ENCODE peak calls at places on chromosomes 12 and 14, in eight cellular contexts. Y, H, Z, K, S, J, B and E are unnamed samples.
A peak's percentile ranks its signal among the peaks of the same experiment; 100 is the strongest.

GRCh38 chr12:30779578-30779977 is 24.8 kb upstream of the CAPRIN2 start:
- DNase-seq in Y (no peak), H (no peak), Z (no peak), K (no peak), S (no peak), J (no peak), B (no peak), E (no peak)

GRCh38 chr12:71594214-71594948 is 69.3 kb downstream of the ZFC3H1 start:
- DNase-seq in Y (no peak), H (no peak), Z (no peak), K (no peak), S (no peak), J (peak; percentile 51), B (peak; percentile 10), E (no peak)

GRCh38 chr12:47885012-47885501 is 19.7 kb downstream of the VDR start:
- DNase-seq in Y (no peak), H (no peak), Z (no peak), K (no peak), S (no peak), J (no peak), B (no peak), E (peak; percentile 18)

GRCh38 chr12:116280590-116281290 is 3.2 kb upstream of the MED13L start:
- DNase-seq in Y (no peak), H (no peak), Z (no peak), K (no peak), S (no peak), J (no peak), B (no peak), E (no peak)

GRCh38 chr12:99004799-99005474 is 359.8 kb downstream of the APAF1 start:
- DNase-seq in Y (no peak), H (no peak), Z (no peak), K (no peak), S (no peak), J (no peak), B (no peak), E (no peak)

GRCh38 chr14:70879448-70879847 is 27.8 kb upstream of the PCNX1 start:
- DNase-seq in Y (no peak), H (no peak), Z (no peak), K (no peak), S (no peak), J (no peak), B (no peak), E (no peak)

GRCh38 chr14:51933191-51933590 is 56.2 kb upstream of the RTRAF start:
- DNase-seq in Y (no peak), H (no peak), Z (no peak), K (no peak), S (no peak), J (no peak), B (no peak), E (no peak)

GRCh38 chr14:21090194-21090939 is 8.1 kb downstream of the ZNF219 start:
- DNase-seq in Y (no peak), H (peak; percentile 77), Z (no peak), K (peak; percentile 82), S (no peak), J (no peak), B (no peak), E (peak; percentile 67)

GRCh38 chr14:95291859-95292542 is 27.7 kb downstream of the CLMN start:
- DNase-seq in Y (peak; percentile 82), H (peak; percentile 68), Z (no peak), K (peak; percentile 86), S (no peak), J (peak; percentile 12), B (peak; percentile 21), E (peak; percentile 70)

GRCh38 chr14:99731536-99732435 is 47.7 kb downstream of the CYP46A1 start:
- DNase-seq in Y (peak; percentile 38), H (peak; percentile 85), Z (no peak), K (peak; percentile 89), S (no peak), J (no peak), B (no peak), E (no peak)

GRCh38 chr12:118185602-118186397 is 49.9 kb downstream of the PEBP1 start:
- DNase-seq in Y (no peak), H (no peak), Z (no peak), K (no peak), S (no peak), J (no peak), B (no peak), E (no peak)

GRCh38 chr12:106648736-106649135 is 65.9 kb downstream of the RFX4 start:
- DNase-seq in Y (no peak), H (no peak), Z (no peak), K (no peak), S (no peak), J (no peak), B (no peak), E (peak; percentile 23)

GRCh38 chr12:93954160-93955112 is 193.9 kb upstream of the PLXNC1 start:
- DNase-seq in Y (peak; percentile 36), H (no peak), Z (no peak), K (no peak), S (no peak), J (peak; percentile 65), B (no peak), E (no peak)

GRCh38 chr12:60724475-60724874 is 1128.6 kb downstream of the SLC16A7 start:
- DNase-seq in Y (no peak), H (no peak), Z (no peak), K (no peak), S (no peak), J (no peak), B (no peak), E (no peak)

GRCh38 chr12:66603458-66603857 is 75.4 kb downstream of the GRIP1 start:
- DNase-seq in Y (no peak), H (no peak), Z (no peak), K (no peak), S (no peak), J (no peak), B (no peak), E (no peak)

GRCh38 chr12:56084958-56085543 is 5.1 kb downstream of the ERBB3 start:
- DNase-seq in Y (no peak), H (peak; percentile 53), Z (no peak), K (no peak), S (no peak), J (no peak), B (no peak), E (peak; percentile 44)

DNA sequence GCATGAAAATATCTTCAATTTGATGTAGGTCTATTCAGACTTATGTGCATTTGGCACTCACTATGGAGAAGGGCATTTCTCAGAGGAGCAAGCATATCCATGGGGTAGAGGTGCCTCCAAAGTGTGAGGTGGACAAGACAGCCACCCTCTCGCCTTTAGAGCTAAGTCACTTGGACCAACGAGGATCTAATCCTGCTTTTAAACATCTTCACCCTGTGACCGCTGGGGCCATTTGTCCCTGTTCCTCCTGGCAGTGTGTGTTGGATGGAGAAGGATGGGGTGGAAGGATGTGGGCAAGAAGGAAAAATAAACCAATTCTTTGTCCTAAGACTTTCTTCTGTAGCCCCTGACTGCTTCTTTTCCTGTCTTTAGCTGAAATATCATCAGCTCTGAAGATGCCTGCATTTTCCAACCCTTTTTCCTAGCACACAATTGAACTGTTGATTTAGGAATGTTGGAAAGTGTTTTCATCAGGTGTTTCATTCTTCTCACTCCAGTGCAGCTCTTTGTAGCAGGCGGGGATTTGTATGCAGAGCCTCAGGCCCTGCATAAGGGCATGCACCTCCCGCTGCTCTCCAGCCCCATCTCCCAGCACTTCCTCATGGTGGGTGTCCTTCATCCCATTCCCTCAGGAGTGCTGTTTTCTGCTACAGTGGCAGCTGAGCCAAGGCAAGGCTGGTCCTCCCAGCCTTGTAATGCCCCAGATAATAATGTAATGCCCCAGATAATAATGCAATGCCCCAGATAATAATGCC is 5.3 kb downstream of the FGF6 start:
- DNase-seq in Y (no peak), H (no peak), Z (no peak), K (no peak), S (no peak), J (no peak), B (no peak), E (peak; percentile 4)
- H3K4me3 ChIP-seq in Y (no peak overlapping the region), H (no peak overlapping the region), Z (no peak overlapping the region), K (no peak overlapping the region), S (no peak overlapping the region), J (no peak overlapping the region), B (no peak overlapping the region), E (no peak overlapping the region)

DNA sequence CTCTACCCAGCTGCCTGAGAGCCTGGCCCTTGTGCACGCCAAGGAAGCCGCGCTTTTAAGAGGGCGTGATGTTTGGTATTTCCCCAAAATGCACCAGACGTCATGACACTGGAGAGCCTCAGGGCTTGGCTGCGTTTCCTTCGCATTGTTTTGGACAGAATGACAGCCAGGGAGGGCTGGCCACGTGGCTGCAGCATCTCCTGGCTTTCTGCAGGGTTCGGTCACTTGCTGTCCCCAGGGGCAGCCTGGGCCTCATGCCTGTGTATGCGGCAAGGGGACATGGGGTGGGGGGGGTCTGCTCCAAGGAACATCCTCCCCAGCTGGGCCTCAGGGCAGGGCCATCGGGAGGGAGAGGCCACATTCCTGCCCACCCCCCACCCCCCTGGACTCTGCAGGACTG is 16.2 kb upstream of the NUDT14 start:
- DNase-seq in Y (peak; percentile 72), H (no peak), Z (peak; percentile 40), K (no peak), S (no peak), J (peak; percentile 86), B (no peak), E (no peak)
- H3K4me3 ChIP-seq in Y (peak overlapping the region; percentile 54), H (no peak overlapping the region), Z (no peak overlapping the region), K (no peak overlapping the region), S (no peak overlapping the region), J (no peak overlapping the region), B (no peak overlapping the region), E (no peak overlapping the region)

GRCh38 chr12:129994634-129995033 is 90.8 kb upstream of the TMEM132D start:
- DNase-seq in Y (no peak), H (no peak), Z (no peak), K (no peak), S (no peak), J (no peak), B (no peak), E (no peak)

DNA sequence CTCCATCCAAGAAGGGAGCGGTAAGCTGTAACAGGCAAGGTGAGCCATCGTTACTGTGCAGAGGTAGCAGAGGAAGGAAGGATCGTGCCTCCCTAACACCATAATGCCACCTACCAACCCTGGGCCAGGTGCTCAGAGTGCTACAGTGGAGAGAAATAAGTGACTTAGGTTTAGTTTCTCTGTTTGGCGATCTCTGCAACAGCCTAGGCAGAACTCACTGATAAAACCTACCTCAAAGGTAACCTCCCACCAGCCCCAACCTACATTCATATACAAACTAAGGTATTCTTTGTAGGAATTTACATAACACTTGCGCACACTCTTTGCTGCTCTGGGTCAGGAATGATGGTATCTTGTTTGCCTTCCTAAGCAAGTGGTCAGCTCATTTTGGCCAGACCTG is 93.4 kb upstream of the TMEM132D start:
- DNase-seq in Y (no peak), H (no peak), Z (no peak), K (no peak), S (no peak), J (no peak), B (no peak), E (no peak)
- H3K4me3 ChIP-seq in Y (no peak overlapping the region), H (no peak overlapping the region), Z (no peak overlapping the region), K (no peak overlapping the region), S (no peak overlapping the region), J (no peak overlapping the region), B (no peak overlapping the region), E (no peak overlapping the region)

GRCh38 chr12:124774462-124775167 is 89.0 kb downstream of the SCARB1 start:
- DNase-seq in Y (no peak), H (peak; percentile 84), Z (peak; percentile 60), K (no peak), S (no peak), J (peak; percentile 100), B (no peak), E (no peak)
- H3K4me3 ChIP-seq in Y (peak overlapping the region; percentile 30), H (peak overlapping the region; percentile 36), Z (no peak overlapping the region), K (no peak overlapping the region), S (no peak overlapping the region), J (peak overlapping the region; percentile 46), B (no peak overlapping the region), E (no peak overlapping the region)

GRCh38 chr12:69057742-69058141 is 124.8 kb upstream of the CPM start:
- DNase-seq in Y (no peak), H (no peak), Z (no peak), K (no peak), S (no peak), J (no peak), B (no peak), E (no peak)
- H3K4me3 ChIP-seq in Y (no peak overlapping the region), H (no peak overlapping the region), Z (no peak overlapping the region), K (no peak overlapping the region), S (no peak overlapping the region), J (no peak overlapping the region), B (no peak overlapping the region), E (no peak overlapping the region)